ENCODE peak calls at places on chromosomes 16 and 17, in ten cellular contexts. E is NCI-H774; P is globus pallidus; T is MV-4-11; G is retina; A is NCI-H1048; S is stimulated activated effector memory CD8-positive, alpha-beta T cell treated with anti-CD3 and anti-CD28 coated beads, Interleukin-12 subunit alpha, Interleukin-12 subunit beta, amount 100 ng/mL, for 72 hours; D is stimulated activated CD4-positive, alpha-beta T cell treated with anti-CD3 and anti-CD28 coated beads, TNF-alpha, amount 100 ng/mL, for 4 hours; R is activated CD4-positive, alpha-beta T cell treated with anti-CD3 and anti-CD28 coated beads for 24 hours; L is GM23338. J is an unnamed sample.

GRCh38 chr17:67289174-67289876 is 44.3 kb upstream of the HELZ start:
- DNase-seq in R (no peak), D (no peak), S (no peak), P (peak), A (no peak), G (peak), L (peak), E (no peak), T (no peak), J (no peak)

GRCh38 chr16:11253009-11253994 is 2.7 kb downstream of the SOCS1 start:
- DNase-seq in T (no peak), L (no peak), E (no peak), R (no peak), S (no peak), G (no peak), P (no peak), A (no peak), D (no peak), J (no peak)

GRCh38 chr17:79650283-79650682 is 39.4 kb upstream of the RBFOX3 start:
- DNase-seq in L (no peak), T (no peak), P (no peak), S (no peak), D (no peak), A (no peak), G (no peak), E (no peak), R (no peak), J (no peak)

GRCh38 chr17:73362697-73363096 is 50.9 kb upstream of the CDC42EP4 start:
- DNase-seq in P (no peak), T (no peak), R (no peak), E (no peak), S (no peak), A (no peak), L (peak), D (no peak), G (no peak), J (no peak)

GRCh38 chr17:12909046-12909445 is 108.8 kb downstream of the ELAC2 start:
- DNase-seq in E (no peak), G (no peak), A (no peak), T (no peak), P (no peak), S (no peak), L (no peak), D (no peak), R (no peak), J (no peak)

GRCh38 chr17:2250140-2251095 is 53.2 kb downstream of the SMG6 start:
- DNase-seq in A (no peak), R (no peak), S (no peak), D (peak), P (no peak), E (no peak), T (no peak), L (no peak), G (no peak), J (no peak)

GRCh38 chr16:15511759-15512487 is 77.5 kb downstream of the BMERB1 start:
- DNase-seq in G (no peak), A (no peak), D (no peak), E (no peak), T (no peak), R (no peak), P (no peak), L (no peak), S (no peak), J (no peak)

GRCh38 chr17:8681175-8681949 is 50.8 kb upstream of the MYH10 start:
- DNase-seq in R (no peak), E (no peak), G (no peak), A (no peak), T (no peak), D (no peak), L (no peak), S (no peak), P (no peak), J (no peak)

GRCh38 chr16:82660078-82660645 is 33.4 kb downstream of the CDH13 start:
- DNase-seq in T (no peak), P (no peak), D (no peak), S (no peak), G (peak), R (no peak), L (peak), A (no peak), E (no peak), J (peak)

GRCh38 chr16:5578980-5579379 is 481.4 kb upstream of the EEF2KMT start:
- DNase-seq in A (no peak), T (no peak), D (no peak), P (no peak), G (no peak), S (no peak), R (no peak), L (no peak), E (no peak), J (no peak)

GRCh38 chr17:50766222-50767023 is 895 bp downstream of the ANKRD40CL start:
- DNase-seq in S (no peak), A (no peak), E (no peak), P (no peak), T (no peak), R (no peak), L (no peak), G (no peak), D (no peak), J (no peak)

GRCh38 chr17:37493249-37494027 is 3.7 kb downstream of the DUSP14 start:
- DNase-seq in R (no peak), L (no peak), T (no peak), P (no peak), A (no peak), G (no peak), S (no peak), E (no peak), D (no peak), J (peak)

GRCh38 chr17:27733771-27734170 is 66.6 kb downstream of the NOS2 start:
- DNase-seq in D (no peak), R (no peak), L (no peak), E (no peak), S (no peak), P (no peak), G (no peak), A (no peak), T (no peak), J (no peak)

GRCh38 chr16:70160821-70161220 is 12.8 kb upstream of the CLEC18C start:
- DNase-seq in L (no peak), G (no peak), S (no peak), T (no peak), D (no peak), P (no peak), E (no peak), R (no peak), A (no peak), J (no peak)

GRCh38 chr17:31072186-31072585 is 22.6 kb upstream of the NF1 start:
- DNase-seq in E (no peak), D (no peak), T (no peak), R (no peak), G (no peak), S (no peak), A (no peak), P (no peak), L (peak), J (peak)

GRCh38 chr17:72237223-72237622 is 116.4 kb downstream of the SOX9 start:
- DNase-seq in S (no peak), D (no peak), A (no peak), G (peak), R (no peak), P (no peak), L (no peak), E (no peak), T (no peak), J (no peak)

GRCh38 chr16:4847774-4848587 is 700 bp downstream of the UBN1 start:
- DNase-seq in G (peak), D (peak), L (peak), A (no peak), R (no peak), E (no peak), P (peak), S (no peak), T (peak), J (no peak)

GRCh38 chr17:82940226-82941020 is 100.6 kb upstream of the ZNF750 start:
- DNase-seq in R (no peak), A (no peak), D (no peak), S (no peak), T (peak), L (no peak), G (no peak), E (no peak), P (no peak), J (no peak)

GRCh38 chr16:66606000-66606751 is 1.7 kb downstream of the CMTM3 start:
- DNase-seq in T (peak), A (no peak), G (no peak), R (no peak), L (no peak), D (no peak), S (no peak), E (no peak), P (no peak), J (no peak)

GRCh38 chr16:12225816-12226480 is 249.4 kb downstream of the SNX29 start:
- DNase-seq in E (no peak), R (no peak), D (no peak), G (no peak), T (no peak), L (no peak), A (no peak), S (no peak), P (no peak), J (no peak)

GRCh38 chr17:46944931-46945330 is 22.0 kb downstream of the GOSR2 start:
- DNase-seq in L (no peak), A (no peak), D (no peak), G (no peak), S (no peak), P (no peak), R (no peak), T (no peak), E (no peak), J (peak)

GRCh38 chr16:65119905-65120341 is 1.9 kb downstream of the CDH11 start:
- DNase-seq in G (peak), L (peak), A (no peak), E (no peak), P (peak), S (no peak), T (no peak), D (no peak), R (no peak), J (no peak)

GRCh38 chr17:83194761-83195329 is 115.4 kb downstream of the METRNL start:
- DNase-seq in D (no peak), L (no peak), S (no peak), R (no peak), G (no peak), P (no peak), E (no peak), T (peak), A (no peak), J (no peak)

GRCh38 chr17:69997332-69997731 is 77.7 kb upstream of the KCNJ16 start:
- DNase-seq in P (no peak), T (no peak), R (no peak), E (no peak), L (no peak), A (no peak), D (no peak), S (no peak), G (no peak), J (peak)

GRCh38 chr17:50170662-50171370 is 5.0 kb downstream of the SGCA start:
- DNase-seq in G (no peak), S (no peak), P (no peak), D (no peak), T (peak), R (no peak), A (no peak), E (no peak), L (no peak), J (peak)

GRCh38 chr16:50692644-50692998 is 785 bp upstream of the NOD2 start:
- DNase-seq in D (no peak), T (no peak), E (no peak), P (no peak), A (no peak), L (no peak), S (no peak), R (no peak), G (no peak), J (no peak)

GRCh38 chr16:65769776-65770438 is 596.6 kb upstream of the CDH5 start:
- DNase-seq in G (no peak), S (no peak), E (no peak), A (no peak), D (no peak), R (no peak), T (peak), L (no peak), P (no peak), J (no peak)

GRCh38 chr17:34163681-34164080 is 91.4 kb upstream of the CCL2 start:
- DNase-seq in E (no peak), G (no peak), L (peak), S (no peak), D (no peak), P (no peak), R (no peak), A (no peak), T (peak), J (no peak)

GRCh38 chr17:37233001-37233400 is 142.8 kb upstream of the C17orf78 start:
- DNase-seq in E (no peak), R (no peak), T (no peak), P (no peak), D (no peak), L (no peak), A (no peak), S (no peak), G (peak), J (no peak)

GRCh38 chr16:20904507-20905079 is 4.0 kb downstream of the LYRM1 start:
- DNase-seq in E (no peak), L (no peak), S (no peak), G (no peak), R (peak), A (no peak), D (no peak), T (peak), P (no peak), J (peak)

GRCh38 chr16:89047331-89048086 is 46.1 kb upstream of the ACSF3 start:
- DNase-seq in R (no peak), P (no peak), L (no peak), S (no peak), D (no peak), A (no peak), T (no peak), G (no peak), E (no peak), J (no peak)

GRCh38 chr17:31598388-31598760 is 206.9 kb downstream of the RAB11FIP4 start:
- DNase-seq in T (no peak), E (no peak), D (no peak), S (no peak), A (no peak), R (no peak), P (no peak), L (no peak), G (no peak), J (no peak)

GRCh38 chr16:88308441-88309173 is 74.2 kb upstream of the ZNF469 start:
- DNase-seq in T (no peak), G (no peak), S (no peak), L (no peak), P (no peak), D (no peak), R (no peak), A (no peak), E (no peak), J (no peak)

GRCh38 chr17:62670202-62670821 is 42.8 kb downstream of the MRC2 start:
- DNase-seq in E (no peak), L (peak), S (no peak), T (no peak), A (no peak), D (no peak), R (no peak), P (no peak), G (peak), J (peak)

GRCh38 chr16:82655720-82656500 is 29.1 kb downstream of the CDH13 start:
- DNase-seq in G (no peak), S (no peak), R (no peak), A (no peak), E (no peak), D (no peak), T (no peak), L (no peak), P (no peak), J (no peak)

GRCh38 chr16:67024384-67024896 is 4.5 kb upstream of the CBFB start:
- DNase-seq in P (no peak), T (no peak), D (no peak), A (no peak), L (no peak), E (no peak), G (no peak), R (no peak), S (no peak), J (no peak)

GRCh38 chr17:29165800-29166506 is 14.2 kb downstream of the MYO18A start:
- DNase-seq in P (no peak), E (no peak), A (no peak), L (peak), R (no peak), G (no peak), D (no peak), T (no peak), S (no peak), J (no peak)

GRCh38 chr16:21283521-21284289 is 5.6 kb upstream of the CRYM start:
- DNase-seq in E (no peak), A (no peak), P (no peak), L (peak), D (no peak), G (peak), R (no peak), T (no peak), S (no peak), J (no peak)

J was measured in foreskin keratinocyte.